ENCODE peak calls at places on chromosomes 11 and 22, in five cellular contexts. U is cardiac fibroblast, A is T1000, W is GM20000, Q is stromal cell of bone marrow. D is an unnamed sample.

GRCh38 chr11:78221396-78222315 is 32.9 kb downstream of the USP35 start:
- DNase-seq in U (no peak), A (no peak), W (no peak), Q (no peak), D (no peak)

GRCh38 chr11:29527391-29527936 is 489.4 kb downstream of the KCNA4 start:
- DNase-seq in U (peak), A (peak), W (no peak), Q (peak), D (no peak)

GRCh38 chr11:70769521-70769920 is 371.2 kb downstream of the CTTN start:
- DNase-seq in U (no peak), A (no peak), W (no peak), Q (no peak), D (no peak)

GRCh38 chr22:40586781-40587180 is 49.7 kb downstream of the MRTFA start:
- DNase-seq in U (no peak), A (no peak), W (no peak), Q (no peak), D (no peak)

GRCh38 chr22:20408891-20409290 is 14.9 kb downstream of the ZNF74 start:
- DNase-seq in U (no peak), A (no peak), W (no peak), Q (no peak), D (no peak)

GRCh38 chr11:11403763-11404725 is 51.0 kb upstream of the CSNK2A3 start:
- DNase-seq in U (peak), A (no peak), W (no peak), Q (no peak), D (no peak)

GRCh38 chr11:122512688-122513087 is 142.8 kb upstream of the UBASH3B start:
- DNase-seq in U (no peak), A (no peak), W (no peak), Q (no peak), D (no peak)

GRCh38 chr11:40986320-40986719 is 473.1 kb downstream of the LRRC4C start:
- DNase-seq in U (no peak), A (no peak), W (no peak), Q (no peak), D (no peak)

GRCh38 chr11:34223021-34223813 is 117.8 kb downstream of the NAT10 start:
- DNase-seq in U (peak), A (peak), W (no peak), Q (peak), D (peak)

GRCh38 chr22:17601031-17601430 is 27.5 kb downstream of the ATP6V1E1 start:
- DNase-seq in U (no peak), A (no peak), W (no peak), Q (no peak), D (no peak)

GRCh38 chr11:63710476-63711217 is 29.3 kb downstream of the RTN3 start:
- DNase-seq in U (peak), A (no peak), W (no peak), Q (peak), D (peak)

GRCh38 chr22:24402460-24403192 is 24.8 kb upstream of the ADORA2A start:
- DNase-seq in U (peak), A (peak), W (peak), Q (peak), D (peak)

GRCh38 chr11:19735512-19735911 is 22.9 kb downstream of the NAV2 start:
- DNase-seq in U (peak), A (no peak), W (no peak), Q (no peak), D (no peak)

GRCh38 chr11:69468236-69468635 is 13.2 kb upstream of the LINC01488 start:
- DNase-seq in U (no peak), A (no peak), W (no peak), Q (no peak), D (no peak)

GRCh38 chr11:31045335-31045734 is 324.2 kb downstream of the DCDC1 start:
- DNase-seq in U (peak), A (no peak), W (no peak), Q (no peak), D (no peak)

GRCh38 chr11:64593156-64594105 is 2.4 kb downstream of the SLC22A12 start:
- DNase-seq in U (no peak), A (no peak), W (no peak), Q (no peak), D (no peak)

GRCh38 chr22:28951969-28952521 is 68.7 kb downstream of the ZNRF3 start:
- DNase-seq in U (peak), A (no peak), W (no peak), Q (peak), D (no peak)

GRCh38 chr11:71180694-71181466 is 71.5 kb downstream of the SHANK2 start:
- DNase-seq in U (no peak), A (no peak), W (no peak), Q (no peak), D (no peak)

GRCh38 chr11:65382036-65382803 is at the start of gene SLC25A45:
- DNase-seq in U (peak), A (peak), W (peak), Q (peak), D (peak)

GRCh38 chr22:33053323-33053722 is 4.9 kb downstream of the SYN3 start:
- DNase-seq in U (no peak), A (no peak), W (no peak), Q (no peak), D (no peak)

GRCh38 chr11:125435461-125436238 is 60.4 kb downstream of the FEZ1 start:
- DNase-seq in U (no peak), A (no peak), W (no peak), Q (no peak), D (no peak)

GRCh38 chr11:45079075-45079444 is 67.4 kb upstream of the PRDM11 start:
- DNase-seq in U (no peak), A (no peak), W (no peak), Q (no peak), D (no peak)

GRCh38 chr11:119338946-119339580 is 1.6 kb downstream of the C1QTNF5 start:
- DNase-seq in U (no peak), A (no peak), W (no peak), Q (no peak), D (no peak)

GRCh38 chr22:29391546-29391945 is 3.2 kb upstream of the AP1B1 start:
- DNase-seq in U (no peak), A (no peak), W (no peak), Q (no peak), D (no peak)

GRCh38 chr11:2921261-2921660 is 8.0 kb downstream of the PHLDA2 start:
- DNase-seq in U (no peak), A (no peak), W (no peak), Q (no peak), D (no peak)

GRCh38 chr11:94312339-94312738 is 8.0 kb downstream of the IZUMO1R start:
- DNase-seq in U (no peak), A (no peak), W (no peak), Q (no peak), D (no peak)